ENCODE peak calls at places on chromosome 18, in four cellular contexts. H is T1000, P is adrenal gland, U is NCI-H1417. W is an unnamed sample.

GRCh38 chr18:66558773-66559172 is 45.1 kb downstream of the CDH19 start:
- DNase-seq in H (no peak), P (no peak), U (no peak), W (no peak)

GRCh38 chr18:9810994-9811393 is 74.8 kb upstream of the TXNDC2 start:
- DNase-seq in H (no peak), P (no peak), U (no peak), W (no peak)

GRCh38 chr18:26453370-26454030 is 94.9 kb downstream of the KCTD1 start:
- DNase-seq in H (no peak), P (no peak), U (peak), W (no peak)

GRCh38 chr18:67428805-67429204 is 87.7 kb downstream of the DSEL start:
- DNase-seq in H (no peak), P (no peak), U (no peak), W (no peak)

GRCh38 chr18:39051013-39051412 is 1485.4 kb upstream of the CELF4 start:
- DNase-seq in H (no peak), P (no peak), U (no peak), W (no peak)

GRCh38 chr18:53147472-53147871 is 807.5 kb downstream of the DCC start:
- DNase-seq in H (no peak), P (no peak), U (no peak), W (no peak)

GRCh38 chr18:56799756-56800155 is 148.6 kb downstream of the WDR7 start:
- DNase-seq in H (no peak), P (no peak), U (no peak), W (no peak)

GRCh38 chr18:45173799-45174519 is 441.3 kb upstream of the SLC14A2 start:
- DNase-seq in H (no peak), P (no peak), U (no peak), W (no peak)

GRCh38 chr18:41073372-41073954 is 881.6 kb upstream of the PIK3C3 start:
- DNase-seq in H (no peak), P (no peak), U (no peak), W (no peak)

GRCh38 chr18:74476154-74476553 is 19.0 kb upstream of the DIPK1C start:
- DNase-seq in H (no peak), P (no peak), U (no peak), W (no peak)

GRCh38 chr18:7417742-7418141 is 149.4 kb upstream of the PTPRM start:
- DNase-seq in H (peak), P (no peak), U (no peak), W (no peak)

GRCh38 chr18:51654441-51655326 is 457.2 kb upstream of the MEX3C start:
- DNase-seq in H (no peak), P (no peak), U (peak), W (no peak)

GRCh38 chr18:46424898-46425297 is 232.1 kb downstream of the LOXHD1 start:
- DNase-seq in H (no peak), P (no peak), U (no peak), W (peak)

GRCh38 chr18:74316257-74317180 is 880 bp downstream of the C18orf63 start:
- DNase-seq in H (no peak), P (no peak), U (no peak), W (no peak)

GRCh38 chr18:48991299-48992055 is 40.7 kb upstream of the SMAD7 start:
- DNase-seq in H (no peak), P (no peak), U (peak), W (no peak)

GRCh38 chr18:47251289-47252120 is at the start of gene SKOR2:
- DNase-seq in H (no peak), P (no peak), U (no peak), W (no peak)

GRCh38 chr18:54279477-54280205 is 10.3 kb downstream of the POLI start:
- DNase-seq in H (no peak), P (no peak), U (no peak), W (no peak)

GRCh38 chr18:79942211-79942610 is 9.2 kb downstream of the SLC66A2 start:
- DNase-seq in H (no peak), P (peak), U (no peak), W (no peak)

GRCh38 chr18:73040247-73040646 is 172.5 kb upstream of the NETO1 start:
- DNase-seq in H (no peak), P (no peak), U (no peak), W (no peak)

GRCh38 chr18:44733069-44733753 is 52.5 kb downstream of the SETBP1 start:
- DNase-seq in H (peak), P (no peak), U (no peak), W (no peak)

GRCh38 chr18:26089247-26090129 is 925 bp downstream of the SS18 start:
- DNase-seq in H (peak), P (peak), U (peak), W (no peak)

GRCh38 chr18:27948981-27949380 is 227.9 kb downstream of the CDH2 start:
- DNase-seq in H (no peak), P (no peak), U (no peak), W (no peak)

GRCh38 chr18:48656582-48656981 is 117.8 kb downstream of the CTIF start:
- DNase-seq in H (peak), P (no peak), U (peak), W (no peak)

GRCh38 chr18:55475467-55475866 is 112.5 kb downstream of the TCF4 start:
- DNase-seq in H (no peak), P (no peak), U (no peak), W (no peak)

GRCh38 chr18:62379051-62379450 is 53.9 kb downstream of the TNFRSF11A start:
- DNase-seq in H (no peak), P (no peak), U (no peak), W (no peak)

GRCh38 chr18:63681449-63682381 is 20.0 kb upstream of the SERPINB3 start:
- DNase-seq in H (no peak), P (no peak), U (peak), W (peak)

GRCh38 chr18:41121116-41121826 is 833.8 kb upstream of the PIK3C3 start:
- DNase-seq in H (no peak), P (no peak), U (no peak), W (no peak)

GRCh38 chr18:45777393-45777792 is 48.1 kb upstream of the SIGLEC15 start:
- DNase-seq in H (peak), P (no peak), U (no peak), W (no peak)

GRCh38 chr18:32669549-32670165 is 103.2 kb downstream of the KLHL14 start:
- DNase-seq in H (no peak), P (no peak), U (no peak), W (no peak)

W was measured in NCI-H510A.